ENCODE peak calls at places on chromosomes 13 and 19, in ten cellular contexts. E, H, X, R, Y, C, W, A, J and Q are unnamed samples. For H3K4me1, the result is how much of the 10 kb centered on the place peaks cover.

GRCh38 chr13:77584111-77584510 is 48.6 kb downstream of the SCEL start:
- DNase-seq in E (no peak), H (no peak), X (no peak), R (no peak), Y (no peak), C (peak), W (no peak), A (no peak), J (no peak), Q (no peak)

GRCh38 chr19:51807925-51808324 is 13.0 kb downstream of the FPR3 start:
- DNase-seq in E (no peak), H (no peak), X (no peak), R (no peak), Y (no peak), C (no peak), W (no peak), A (no peak), J (no peak), Q (no peak)

GRCh38 chr19:10431254-10431942 is 11.1 kb downstream of the PDE4A start:
- DNase-seq in E (no peak), H (no peak), X (peak), R (no peak), Y (peak), C (peak), W (no peak), A (peak), J (no peak), Q (peak)

GRCh38 chr13:102197193-102197592 is 204.7 kb downstream of the FGF14 start:
- DNase-seq in E (no peak), H (no peak), X (no peak), R (no peak), Y (no peak), C (peak), W (no peak), A (no peak), J (no peak), Q (no peak)

GRCh38 chr13:36354842-36355241 is 8.6 kb upstream of the SPART start:
- DNase-seq in E (no peak), H (no peak), X (no peak), R (no peak), Y (no peak), C (no peak), W (no peak), A (no peak), J (no peak), Q (no peak)

GRCh38 chr13:50406831-50407230 is 391.6 kb downstream of the KCNRG start:
- DNase-seq in E (no peak), H (peak), X (no peak), R (no peak), Y (no peak), C (no peak), W (no peak), A (no peak), J (no peak), Q (no peak)

GRCh38 chr13:42760949-42761348 is 20.4 kb upstream of the FAM216B start:
- DNase-seq in E (no peak), H (no peak), X (no peak), R (no peak), Y (no peak), C (peak), W (no peak), A (no peak), J (no peak), Q (no peak)

GRCh38 chr19:19820774-19821315 is 705 bp downstream of the ZNF506 start:
- DNase-seq in E (no peak), H (peak), X (no peak), R (no peak), Y (no peak), C (no peak), W (no peak), A (no peak), J (no peak), Q (no peak)

GRCh38 chr13:105193026-105193425 is 1342.4 kb downstream of the EFNB2 start:
- DNase-seq in E (no peak), H (no peak), X (no peak), R (no peak), Y (peak), C (no peak), W (no peak), A (no peak), J (no peak), Q (no peak)

GRCh38 chr19:33683881-33684549 is 62.3 kb downstream of the CHST8 start:
- DNase-seq in E (no peak), H (no peak), X (no peak), R (no peak), Y (peak), C (peak), W (no peak), A (peak), J (no peak), Q (no peak)

GRCh38 chr13:105070452-105070851 is 1465.0 kb downstream of the EFNB2 start:
- DNase-seq in E (no peak), H (no peak), X (no peak), R (no peak), Y (no peak), C (no peak), W (no peak), A (no peak), J (no peak), Q (no peak)

GRCh38 chr19:2337329-2337707 is 8.8 kb downstream of the SPPL2B start:
- DNase-seq in E (peak), H (no peak), X (no peak), R (no peak), Y (peak), C (peak), W (no peak), A (no peak), J (no peak), Q (no peak)

GRCh38 chr13:42762251-42762650 is 19.1 kb upstream of the FAM216B start:
- DNase-seq in E (no peak), H (no peak), X (no peak), R (no peak), Y (no peak), C (peak), W (no peak), A (no peak), J (no peak), Q (no peak)

GRCh38 chr13:105587786-105588185 is 947.7 kb downstream of the EFNB2 start:
- DNase-seq in E (no peak), H (no peak), X (no peak), R (no peak), Y (no peak), C (peak), W (peak), A (peak), J (no peak), Q (no peak)

GRCh38 chr19:36838784-36839324 is 667 bp upstream of the ZNF790 start:
- DNase-seq in E (no peak), H (no peak), X (no peak), R (no peak), Y (no peak), C (peak), W (no peak), A (no peak), J (no peak), Q (no peak)

GRCh38 chr13:21399741-21400140 is 59.4 kb downstream of the ZDHHC20 start:
- DNase-seq in E (no peak), H (no peak), X (no peak), R (no peak), Y (no peak), C (peak), W (peak), A (no peak), J (no peak), Q (no peak)

GRCh38 chr19:15113245-15114152 is 6.3 kb downstream of the SYDE1 start:
- DNase-seq in E (no peak), H (no peak), X (no peak), R (no peak), Y (no peak), C (no peak), W (no peak), A (no peak), J (no peak), Q (no peak)

GRCh38 chr13:23610966-23611486 is 40.8 kb downstream of the TNFRSF19 start:
- DNase-seq in E (peak), H (no peak), X (no peak), R (no peak), Y (no peak), C (peak), W (no peak), A (no peak), J (no peak), Q (no peak)

GRCh38 chr13:25109341-25109740 is 13.4 kb downstream of the PABPC3 start:
- DNase-seq in E (no peak), H (no peak), X (no peak), R (no peak), Y (no peak), C (peak), W (no peak), A (no peak), J (no peak), Q (no peak)

GRCh38 chr13:98890186-98890585 is 87.7 kb downstream of the DOCK9 start:
- DNase-seq in E (peak), H (no peak), X (no peak), R (no peak), Y (no peak), C (peak), W (no peak), A (no peak), J (no peak), Q (peak)

GRCh38 chr19:13849991-13850909 is 26.7 kb upstream of the NANOS3 start:
- DNase-seq in E (peak), H (no peak), X (peak), R (no peak), Y (peak), C (peak), W (no peak), A (peak), J (no peak), Q (peak)

GRCh38 chr13:113766035-113766800 is 7.2 kb downstream of the TMEM255B start:
- DNase-seq in E (no peak), H (no peak), X (no peak), R (no peak), Y (no peak), C (no peak), W (no peak), A (no peak), J (no peak), Q (no peak)

GRCh38 chr19:17117250-17117789 is 41.7 kb downstream of the MYO9B start:
- DNase-seq in E (no peak), H (no peak), X (no peak), R (no peak), Y (no peak), C (no peak), W (no peak), A (no peak), J (no peak), Q (no peak)

GRCh38 chr13:102879793-102880499 is 34.1 kb downstream of the ERCC5 start:
- DNase-seq in E (no peak), H (no peak), X (no peak), R (no peak), Y (no peak), C (no peak), W (no peak), A (no peak), J (no peak), Q (peak)

GRCh38 chr13:95154441-95154886 is 146.8 kb downstream of the ABCC4 start:
- DNase-seq in E (no peak), H (no peak), X (no peak), R (no peak), Y (no peak), C (peak), W (no peak), A (no peak), J (no peak), Q (no peak)

GRCh38 chr13:33349996-33350826 is 64.7 kb upstream of the STARD13 start:
- DNase-seq in E (peak), H (no peak), X (peak), R (no peak), Y (peak), C (peak), W (no peak), A (peak), J (no peak), Q (peak)

GRCh38 chr19:1624458-1624857 is 19.2 kb upstream of the UQCR11 start:
- DNase-seq in E (peak), H (peak), X (peak), R (peak), Y (no peak), C (peak), W (peak), A (no peak), J (no peak), Q (no peak)

GRCh38 chr13:62250501-62251175 is 835.0 kb upstream of the PCDH20 start:
- DNase-seq in E (no peak), H (no peak), X (no peak), R (no peak), Y (no peak), C (peak), W (no peak), A (no peak), J (no peak), Q (no peak)

GRCh38 chr13:36778083-36778671 is 40.8 kb upstream of the RFXAP start:
- DNase-seq in E (no peak), H (no peak), X (no peak), R (no peak), Y (no peak), C (peak), W (no peak), A (no peak), J (no peak), Q (no peak)

GRCh38 chr13:85709072-85709471 is 90.1 kb downstream of the SLITRK6 start:
- DNase-seq in E (no peak), H (no peak), X (no peak), R (no peak), Y (no peak), C (no peak), W (no peak), A (no peak), J (no peak), Q (no peak)

GRCh38 chr19:32318884-32319520 is 26.4 kb upstream of the ZNF507 start:
- DNase-seq in E (no peak), H (peak), X (no peak), R (no peak), Y (no peak), C (no peak), W (peak), A (no peak), J (no peak), Q (no peak)

GRCh38 chr13:55263045-55263444 is 1877.7 kb upstream of the PRR20A start:
- DNase-seq in E (no peak), H (no peak), X (no peak), R (no peak), Y (no peak), C (no peak), W (no peak), A (no peak), J (no peak), Q (no peak)

GRCh38 chr13:33745370-33746324 is 72.3 kb upstream of the RFC3 start:
- DNase-seq in E (no peak), H (peak), X (no peak), R (no peak), Y (no peak), C (no peak), W (no peak), A (no peak), J (no peak), Q (no peak)

GRCh38 chr13:80921971-80922370 is 581.0 kb upstream of the SPRY2 start:
- DNase-seq in E (no peak), H (no peak), X (no peak), R (no peak), Y (no peak), C (no peak), W (no peak), A (no peak), J (no peak), Q (no peak)

GRCh38 chr19:2305974-2306806 is 1.8 kb downstream of the LINGO3 start:
- DNase-seq in E (no peak), H (no peak), X (no peak), R (no peak), Y (no peak), C (no peak), W (no peak), A (no peak), J (no peak), Q (no peak)

GRCh38 chr13:110418944-110419343 is 111.9 kb downstream of the COL4A2 start:
- DNase-seq in E (no peak), H (no peak), X (peak), R (no peak), Y (no peak), C (no peak), W (no peak), A (no peak), J (no peak), Q (no peak)
- H3K4me1 ChIP-seq in E (under half), H (under half), X (half or more), R (under half), Y (under half), C (under half), W (under half), A (under half), J (half or more), Q (under half)

GRCh38 chr19:50705422-50706019 is 14.1 kb downstream of the SHANK1 start:
- DNase-seq in E (no peak), H (peak), X (no peak), R (no peak), Y (peak), C (peak), W (peak), A (no peak), J (no peak), Q (no peak)

GRCh38 chr19:50702158-50702869 is 17.3 kb downstream of the SHANK1 start:
- DNase-seq in E (no peak), H (no peak), X (no peak), R (no peak), Y (no peak), C (no peak), W (no peak), A (no peak), J (no peak), Q (no peak)

GRCh38 chr19:50706387-50706786 is 13.2 kb downstream of the SHANK1 start:
- DNase-seq in E (no peak), H (no peak), X (no peak), R (no peak), Y (no peak), C (no peak), W (no peak), A (no peak), J (no peak), Q (no peak)

GRCh38 chr19:50702870-50703829 is 16.5 kb downstream of the SHANK1 start:
- DNase-seq in E (no peak), H (no peak), X (no peak), R (no peak), Y (peak), C (no peak), W (no peak), A (peak), J (no peak), Q (no peak)

GRCh38 chr19:50703915-50704548 is 15.6 kb downstream of the SHANK1 start:
- DNase-seq in E (no peak), H (no peak), X (no peak), R (no peak), Y (peak), C (no peak), W (peak), A (no peak), J (no peak), Q (no peak)
- TF ChIP-seq CTCF in E (no peak), H (no peak), X (peak), R (no peak), Y (no peak), C (no peak), W (peak), A (no peak), J (no peak), Q (no peak)

GRCh38 chr13:109973279-109973678 is 186.9 kb upstream of the IRS2 start:
- DNase-seq in E (no peak), H (no peak), X (no peak), R (no peak), Y (no peak), C (no peak), W (no peak), A (no peak), J (no peak), Q (no peak)

GRCh38 chr13:109976206-109976997 is 190.0 kb upstream of the IRS2 start:
- DNase-seq in E (no peak), H (no peak), X (no peak), R (no peak), Y (no peak), C (no peak), W (no peak), A (no peak), J (no peak), Q (no peak)

GRCh38 chr13:109977212-109977968 is 191.0 kb upstream of the IRS2 start:
- DNase-seq in E (no peak), H (no peak), X (no peak), R (no peak), Y (no peak), C (no peak), W (no peak), A (no peak), J (no peak), Q (no peak)

GRCh38 chr13:109971745-109972090 is 185.3 kb upstream of the IRS2 start:
- DNase-seq in E (no peak), H (no peak), X (no peak), R (no peak), Y (no peak), C (no peak), W (no peak), A (no peak), J (no peak), Q (no peak)

GRCh38 chr13:109974354-109974753 is 188.0 kb upstream of the IRS2 start:
- DNase-seq in E (no peak), H (no peak), X (no peak), R (no peak), Y (no peak), C (peak), W (no peak), A (no peak), J (no peak), Q (no peak)
- H3K4me3 ChIP-seq in E (no peak), H (no peak), X (no peak), R (no peak), Y (no peak), C (no peak), W (no peak), A (no peak), J (no peak), Q (no peak)

GRCh38 chr19:40601061-40601973 is at the start of gene LTBP4:
- DNase-seq in E (peak), H (no peak), X (peak), R (no peak), Y (peak), C (peak), W (no peak), A (peak), J (no peak), Q (no peak)
- H3K4me1 ChIP-seq in E (under half), H (half or more), X (half or more), R (half or more), Y (under half), C (under half), W (half or more), A (under half), J (half or more), Q (under half)

DNA sequence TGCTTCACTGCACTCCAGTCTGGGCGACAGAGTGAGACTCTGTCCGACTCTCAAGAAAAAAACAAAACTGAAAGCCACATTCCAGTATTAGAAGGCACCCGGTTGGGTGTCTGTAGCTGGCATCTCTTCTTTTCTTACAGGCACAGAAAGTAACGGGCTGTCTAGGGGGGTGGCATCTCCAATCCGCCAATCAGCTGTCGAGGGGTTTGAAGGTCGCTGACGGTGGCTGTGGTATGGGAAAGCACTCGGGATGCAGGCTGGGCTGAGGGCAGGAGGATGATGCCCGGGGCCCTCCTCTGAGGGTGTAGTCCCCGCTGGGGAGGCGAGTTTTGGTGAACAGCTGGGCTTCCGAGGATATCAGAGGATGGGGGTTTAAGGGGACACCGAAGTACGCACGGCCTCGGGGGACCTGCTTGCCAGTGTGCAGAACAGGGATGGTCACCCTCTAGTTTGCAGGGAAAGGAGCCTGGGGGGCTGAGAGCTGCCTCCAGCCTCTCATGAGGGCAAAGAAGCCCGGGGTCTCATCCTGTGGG is 27.0 kb upstream of the ZBTB7A start:
- DNase-seq in E (no peak), H (no peak), X (no peak), R (no peak), Y (no peak), C (no peak), W (no peak), A (no peak), J (no peak), Q (no peak)
- TF ChIP-seq CTCF in E (no peak), H (no peak), X (no peak), R (no peak), Y (no peak), C (no peak), W (no peak), A (no peak), J (no peak), Q (no peak)

GRCh38 chr19:18429717-18430416 is 8.1 kb downstream of the ISYNA1 start:
- DNase-seq in E (peak), H (no peak), X (no peak), R (no peak), Y (peak), C (no peak), W (no peak), A (no peak), J (no peak), Q (no peak)
- H3K4me3 ChIP-seq in E (no peak), H (peak), X (peak), R (peak), Y (no peak), C (no peak), W (no peak), A (no peak), J (peak), Q (no peak)

GRCh38 chr13:48400820-48401219 is 12.1 kb downstream of the LPAR6 start:
- DNase-seq in E (no peak), H (peak), X (no peak), R (no peak), Y (no peak), C (peak), W (no peak), A (no peak), J (no peak), Q (no peak)
- H3K4me1 ChIP-seq in E (under half), H (under half), X (half or more), R (under half), Y (under half), C (under half), W (under half), A (under half), J (half or more), Q (under half)